ENCODE peak calls at places on chromosomes 7 and 10, in four cellular contexts. H is fibroblast of mammary gland, B is bronchial epithelial cell, R is fibroblast of lung. X is an unnamed sample.

GRCh38 chr10:102613761-102614160 is 30.5 kb upstream of the TRIM8 start:
- DNase-seq in R (no peak), H (peak), B (no peak), X (no peak)

GRCh38 chr7:14754631-14755030 is 147.9 kb downstream of the DGKB start:
- DNase-seq in R (peak), B (peak), H (peak), X (peak)

GRCh38 chr10:131849591-131850489 is 51.0 kb upstream of the PPP2R2D start:
- DNase-seq in H (no peak), B (no peak), R (no peak), X (no peak)

GRCh38 chr10:84224411-84225028 is 824 bp downstream of the LRIT2 start:
- DNase-seq in H (no peak), R (no peak), B (no peak), X (no peak)

GRCh38 chr7:75637854-75638606 is 100.7 kb downstream of the HIP1 start:
- DNase-seq in R (no peak), H (no peak), B (no peak), X (no peak)

GRCh38 chr7:102061354-102061945 is 225.2 kb upstream of the SH2B2 start:
- DNase-seq in R (no peak), B (no peak), H (no peak), X (no peak)

GRCh38 chr7:45581271-45581780 is 7.2 kb downstream of the ADCY1 start:
- DNase-seq in R (no peak), H (no peak), B (no peak), X (no peak)

GRCh38 chr10:5446390-5446926 is 34.1 kb downstream of the NET1 start:
- DNase-seq in R (peak), H (peak), B (peak), X (peak)

GRCh38 chr7:20647908-20648776 is 32.7 kb downstream of the ABCB5 start:
- DNase-seq in R (peak), B (peak), H (peak), X (peak)

GRCh38 chr7:78673272-78673671 is 780.2 kb downstream of the MAGI2 start:
- DNase-seq in R (no peak), H (no peak), B (no peak), X (no peak)

GRCh38 chr7:41830271-41830670 is 127.4 kb upstream of the INHBA start:
- DNase-seq in R (peak), H (no peak), B (no peak), X (no peak)

GRCh38 chr10:17175551-17175950 is 25.9 kb downstream of the TRDMT1 start:
- DNase-seq in B (peak), H (no peak), R (peak), X (peak)

GRCh38 chr10:70334526-70335245 is 47.7 kb downstream of the LRRC20 start:
- DNase-seq in H (no peak), R (no peak), B (no peak), X (no peak)

GRCh38 chr7:97298561-97298960 is 181.1 kb downstream of the SDHAF3 start:
- DNase-seq in R (peak), H (peak), B (peak), X (peak)

GRCh38 chr10:48509974-48510692 is 94.7 kb downstream of the ARHGAP22 start:
- DNase-seq in R (no peak), H (no peak), B (peak), X (no peak)

GRCh38 chr7:98877692-98878364 is 504 bp upstream of the TRRAP start:
- DNase-seq in B (no peak), R (no peak), H (no peak), X (no peak)

GRCh38 chr7:17617380-17617779 is 318.9 kb downstream of the AHR start:
- DNase-seq in B (no peak), R (no peak), H (no peak), X (no peak)

GRCh38 chr10:106424981-106425380 is 739.5 kb downstream of the SORCS1 start:
- DNase-seq in H (peak), B (peak), R (peak), X (peak)

GRCh38 chr10:122551450-122551849 is 9.1 kb upstream of the DMBT1 start:
- DNase-seq in B (no peak), R (no peak), H (no peak), X (no peak)

GRCh38 chr10:71092812-71093391 is 119.5 kb upstream of the UNC5B start:
- DNase-seq in B (no peak), R (no peak), H (no peak), X (no peak)

GRCh38 chr10:119162121-119162520 is 3.4 kb downstream of the SFXN4 start:
- DNase-seq in R (no peak), H (no peak), B (no peak), X (no peak)

GRCh38 chr7:35418716-35419425 is 165.0 kb upstream of the TBX20 start:
- DNase-seq in R (no peak), B (no peak), H (no peak), X (no peak)

GRCh38 chr7:133948588-133948987 is 178.6 kb upstream of the LRGUK start:
- DNase-seq in B (no peak), H (no peak), R (peak), X (no peak)

GRCh38 chr10:14838582-14839304 is 637 bp downstream of the HSPA14 start:
- DNase-seq in R (peak), H (no peak), B (peak), X (peak)

GRCh38 chr7:12612622-12613021 is 42.1 kb downstream of the SCIN start:
- DNase-seq in B (no peak), H (no peak), R (no peak), X (no peak)

GRCh38 chr7:47888371-47889265 is 59.6 kb downstream of the PKD1L1 start:
- DNase-seq in R (no peak), B (no peak), H (no peak), X (no peak)

GRCh38 chr7:102063736-102064135 is 222.9 kb upstream of the SH2B2 start:
- DNase-seq in H (peak), B (peak), R (peak), X (peak)

GRCh38 chr10:24393206-24393605 is 184.3 kb downstream of the KIAA1217 start:
- DNase-seq in R (no peak), B (no peak), H (no peak), X (no peak)

GRCh38 chr10:93065675-93066543 is 5.3 kb downstream of the CYP26C1 start:
- DNase-seq in H (no peak), R (no peak), B (no peak), X (no peak)

GRCh38 chr10:104938031-104938430 is 296.9 kb downstream of the SORCS3 start:
- DNase-seq in H (peak), R (peak), B (no peak), X (no peak)

GRCh38 chr10:112842832-112843360 is 107.2 kb upstream of the TCF7L2 start:
- DNase-seq in R (peak), B (no peak), H (peak), X (peak)

GRCh38 chr7:2287742-2288141 is 26.5 kb downstream of the SNX8 start:
- DNase-seq in H (no peak), R (no peak), B (no peak), X (no peak)

GRCh38 chr10:10824611-10825148 is 193.0 kb upstream of the CELF2 start:
- DNase-seq in B (no peak), R (peak), H (peak), X (peak)

GRCh38 chr7:33649476-33650441 is 255.6 kb upstream of the BMPER start:
- DNase-seq in B (peak), H (peak), R (no peak), X (no peak)

GRCh38 chr10:89173075-89173474 is 34.0 kb downstream of the CH25H start:
- DNase-seq in H (no peak), B (no peak), R (no peak), X (no peak)

DNA sequence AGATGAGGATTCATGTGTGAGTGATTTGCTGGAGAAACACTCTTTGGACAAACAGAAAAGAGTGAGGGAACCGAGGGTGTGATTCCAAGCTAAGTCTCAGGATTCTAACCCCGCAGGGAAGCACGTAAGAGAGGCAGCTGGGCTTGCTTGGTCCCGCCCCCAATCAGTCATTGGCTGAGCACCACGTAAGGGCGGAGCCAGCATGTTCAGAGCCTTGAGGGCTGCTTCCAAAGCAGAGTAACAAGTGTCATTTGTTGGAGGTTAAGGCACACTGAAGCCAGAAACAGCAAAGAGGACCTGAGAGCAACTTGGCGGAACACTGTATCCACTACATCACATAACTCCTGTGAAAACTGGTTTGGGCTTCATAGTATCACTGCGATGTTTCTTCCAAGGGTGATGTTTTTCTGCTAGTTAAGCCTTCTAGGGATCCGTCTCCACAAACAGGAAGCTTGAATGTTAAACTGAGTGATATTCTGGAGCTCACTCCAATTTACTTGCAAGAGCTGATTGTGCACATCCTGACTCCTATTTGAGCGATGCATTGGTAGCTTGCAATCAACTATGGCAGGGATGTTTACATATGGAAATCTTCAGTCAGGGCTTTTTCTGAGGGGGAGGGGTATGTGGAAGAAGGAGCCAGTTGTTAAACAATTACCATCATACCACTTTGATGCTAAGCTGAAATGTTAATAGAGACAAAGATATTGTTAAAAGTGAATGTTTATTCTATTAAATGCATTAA is 43.3 kb upstream of the NXPH1 start:
- DNase-seq in B (no peak), R (no peak), H (no peak), X (no peak)
- H3K4me3 ChIP-seq in B (no peak), R (no peak), H (no peak), X (no peak)

GRCh38 chr10:117533507-117534281 is 8.9 kb upstream of the EMX2 start:
- DNase-seq in R (no peak), B (no peak), H (no peak), X (no peak)

GRCh38 chr10:117536359-117536861 is 6.1 kb upstream of the EMX2 start:
- DNase-seq in B (no peak), R (no peak), H (no peak), X (no peak)

GRCh38 chr10:117535752-117536358 is 6.7 kb upstream of the EMX2 start:
- DNase-seq in R (no peak), H (no peak), B (no peak), X (no peak)

GRCh38 chr10:117534321-117535044 is 8.1 kb upstream of the EMX2 start:
- DNase-seq in H (no peak), R (no peak), B (no peak), X (no peak)

GRCh38 chr10:117535045-117535751 is 7.3 kb upstream of the EMX2 start:
- DNase-seq in H (no peak), R (no peak), B (no peak), X (no peak)
- H3K4me3 ChIP-seq in H (peak), R (no peak), B (no peak), X (peak)

DNA sequence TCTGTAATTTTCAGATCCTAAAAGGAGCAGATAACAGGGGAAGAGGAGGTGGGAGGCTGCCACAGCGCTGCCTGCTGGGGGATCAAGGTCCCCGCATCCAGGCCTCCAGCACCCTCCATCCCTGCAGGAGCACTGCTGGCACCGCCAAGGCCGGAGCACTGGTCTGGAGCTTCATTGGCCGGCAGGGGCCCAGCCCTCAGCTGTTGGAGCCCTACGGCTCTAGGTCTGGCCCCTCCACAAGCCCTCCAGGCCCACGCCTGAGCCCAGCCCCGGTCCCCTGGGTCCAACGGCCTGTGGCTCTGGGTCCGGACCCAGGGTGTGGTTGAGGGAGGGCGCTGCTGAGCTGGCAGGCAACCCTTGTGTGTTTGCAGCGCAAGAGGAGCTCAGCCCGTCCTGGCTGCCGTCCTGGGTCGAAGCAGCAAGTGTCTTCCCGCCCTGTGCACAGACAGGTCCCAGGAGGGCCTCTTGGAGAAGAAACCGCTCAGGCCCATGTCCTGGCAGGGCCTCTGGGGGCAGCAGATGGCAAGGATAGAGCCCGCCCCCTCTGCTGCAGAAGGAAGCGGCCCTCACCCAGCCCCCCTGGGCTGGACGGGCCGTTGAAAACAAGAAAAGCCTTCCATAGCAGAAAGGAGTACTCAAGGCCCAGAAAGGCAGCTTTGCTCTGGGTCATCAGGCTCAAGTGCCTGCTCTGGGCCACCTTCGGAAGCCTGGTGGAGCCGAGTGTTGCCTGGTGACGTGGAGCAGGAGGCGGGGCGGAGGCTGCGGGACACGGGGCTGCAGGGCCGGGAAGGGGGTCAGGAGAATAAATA is 54.3 kb upstream of the TNRC18 start:
- DNase-seq in H (no peak), B (no peak), R (no peak), X (peak)
- H3K4me3 ChIP-seq in H (no peak), B (no peak), R (no peak), X (no peak)

DNA sequence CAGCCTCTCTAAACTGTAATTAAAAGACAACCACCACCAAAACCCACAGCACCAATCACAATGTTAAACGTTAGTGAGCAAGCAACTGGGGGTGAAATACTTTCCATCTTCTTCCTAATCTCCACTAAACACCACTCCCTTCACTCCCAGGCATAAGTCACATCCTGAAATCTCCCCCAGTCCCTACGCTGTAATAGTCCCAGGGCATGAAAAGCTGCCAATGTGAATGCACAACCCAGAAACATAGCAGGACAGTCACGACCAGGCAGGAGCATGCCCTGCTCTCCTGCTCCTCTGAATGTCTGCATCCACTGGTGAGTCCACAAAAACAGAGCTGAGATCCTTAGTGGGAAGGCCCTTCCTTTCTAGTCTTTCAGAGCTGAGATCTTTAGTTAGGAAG is 288.9 kb downstream of the PARD3 start:
- DNase-seq in B (no peak), R (peak), H (peak), X (peak)
- H3K4me3 ChIP-seq in B (no peak), R (no peak), H (no peak), X (peak)

DNA sequence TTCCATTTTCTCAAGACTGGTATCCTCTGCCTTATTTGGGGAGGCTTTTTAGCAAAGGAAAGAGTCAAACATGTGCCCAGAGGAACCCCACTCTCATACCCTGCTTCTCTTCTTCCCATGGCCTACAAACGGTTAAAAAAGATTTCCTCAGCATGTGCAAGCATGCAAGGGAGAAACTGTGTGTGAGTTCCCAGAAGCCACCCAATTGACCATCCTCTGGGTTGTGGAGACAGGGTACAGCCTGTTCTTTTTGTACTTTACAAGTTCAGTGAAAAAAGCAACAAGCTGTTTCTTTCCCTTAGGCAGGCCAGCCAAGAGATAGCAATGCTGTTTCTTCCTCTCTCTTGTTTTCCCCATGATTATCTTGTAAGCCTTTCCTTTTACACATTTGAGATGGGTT is 68.8 kb upstream of the MTPN start:
- DNase-seq in R (no peak), B (no peak), H (no peak), X (no peak)
- H3K4me3 ChIP-seq in R (no peak), B (no peak), H (no peak), X (no peak)

X was measured in cardiac fibroblast.